ENCODE peak calls at places on chromosomes 11 and 22, in seven cellular contexts. P, H, Z, T, W, K and S are unnamed samples. For H3K9me3 and H3K4me1, the result is how much of the 10 kb centered on the place peaks cover.

GRCh38 chr22:39530692-39531331 is 1.7 kb downstream of the RPS19BP1 start:
- DNase-seq in H (no peak), Z (no peak), W (peak), T (no peak), P (no peak), K (no peak), S (no peak)

GRCh38 chr11:66337103-66337899 is 1.1 kb upstream of the RIN1 start:
- DNase-seq in H (no peak), W (no peak), Z (no peak), T (no peak), K (peak), P (no peak), S (peak)

GRCh38 chr11:66151273-66151672 is 81.2 kb downstream of the PACS1 start:
- DNase-seq in K (no peak), P (no peak), W (no peak), H (no peak), Z (no peak), T (no peak), S (no peak)

GRCh38 chr11:93444671-93445073 is 98.5 kb downstream of the SMCO4 start:
- DNase-seq in Z (no peak), T (no peak), P (no peak), K (no peak), W (peak), H (no peak), S (peak)

GRCh38 chr11:96191752-96192151 is 151.2 kb downstream of the MAML2 start:
- DNase-seq in W (no peak), Z (no peak), K (no peak), H (no peak), P (no peak), T (no peak), S (no peak)

GRCh38 chr11:79046365-79046764 is 394.5 kb downstream of the TENM4 start:
- DNase-seq in H (no peak), T (no peak), P (no peak), K (no peak), Z (no peak), W (no peak), S (no peak)

GRCh38 chr11:27088353-27088752 is 47.7 kb downstream of the BBOX1 start:
- DNase-seq in P (no peak), H (no peak), Z (no peak), W (no peak), K (no peak), T (no peak), S (no peak)

GRCh38 chr11:129278586-129279319 is 86.6 kb upstream of the ARHGAP32 start:
- DNase-seq in Z (peak), H (no peak), T (peak), K (peak), W (peak), P (no peak), S (peak)

GRCh38 chr11:70544774-70545625 is 146.7 kb downstream of the CTTN start:
- DNase-seq in H (no peak), T (no peak), P (no peak), Z (no peak), W (peak), K (peak), S (no peak)

GRCh38 chr11:108338750-108339149 is 115.9 kb downstream of the ATM start:
- DNase-seq in T (no peak), W (no peak), P (no peak), K (no peak), H (no peak), Z (no peak), S (no peak)

GRCh38 chr11:68960299-68961071 is 20.3 kb downstream of the MRGPRD start:
- DNase-seq in H (no peak), W (no peak), Z (no peak), K (peak), T (no peak), P (no peak), S (no peak)

GRCh38 chr22:48051796-48052620 is 1289.6 kb downstream of the TBC1D22A start:
- DNase-seq in K (no peak), H (no peak), P (no peak), W (no peak), Z (no peak), T (no peak), S (no peak)

GRCh38 chr22:48054596-48054995 is 1292.1 kb downstream of the TBC1D22A start:
- DNase-seq in W (no peak), T (no peak), P (no peak), Z (no peak), H (no peak), K (no peak), S (no peak)

GRCh38 chr22:48050836-48051235 is 1288.4 kb downstream of the TBC1D22A start:
- DNase-seq in K (no peak), W (no peak), P (no peak), T (no peak), H (no peak), Z (no peak), S (no peak)

GRCh38 chr22:48053973-48054372 is 1291.5 kb downstream of the TBC1D22A start:
- DNase-seq in H (no peak), T (no peak), P (no peak), Z (no peak), K (no peak), W (no peak), S (no peak)

DNA sequence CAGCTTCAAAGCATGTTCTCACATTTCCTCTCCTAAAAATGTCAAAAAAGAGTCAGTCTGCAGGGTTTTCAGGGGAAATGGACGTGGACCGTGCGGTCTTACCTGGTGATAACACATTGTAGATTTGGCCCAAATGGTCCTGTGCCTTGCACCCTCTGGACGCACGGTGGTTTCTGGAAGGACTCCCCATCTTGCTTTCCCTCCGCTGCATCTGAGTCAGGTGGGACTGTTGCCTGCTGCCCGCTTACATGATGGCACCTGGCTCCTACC is 1290.1 kb downstream of the TBC1D22A start:
- DNase-seq in W (no peak), K (no peak), Z (no peak), H (no peak), P (no peak), T (no peak), S (no peak)
- H3K9me3 ChIP-seq in W (under half), K (under half), Z (under half), H (under half), P (under half), T (under half), S (under half)

GRCh38 chr22:30649430-30650007 is 13.9 kb downstream of the SLC35E4 start:
- DNase-seq in W (no peak), T (peak), H (peak), P (no peak), K (peak), Z (peak), S (peak)
- H3K4me1 ChIP-seq in W (under half), T (under half), H (under half), P (under half), K (under half), Z (under half), S (under half)

GRCh38 chr11:57340228-57340627 is 2.1 kb downstream of the P2RX3 start:
- DNase-seq in K (peak), P (no peak), W (peak), H (no peak), Z (no peak), T (no peak), S (peak)
- TF ChIP-seq CTCF in K (no peak), P (no peak), W (peak), H (no peak), Z (no peak), T (no peak), S (no peak)

GRCh38 chr11:54558407-54558806 is 45.4 kb downstream of the OR4C46 start:
- DNase-seq in W (no peak), Z (no peak), K (no peak), T (no peak), H (no peak), P (no peak), S (no peak)
- H3K9me3 ChIP-seq in W (under half), Z (under half), K (under half), T (under half), H (half or more), P (under half), S (half or more)

DNA sequence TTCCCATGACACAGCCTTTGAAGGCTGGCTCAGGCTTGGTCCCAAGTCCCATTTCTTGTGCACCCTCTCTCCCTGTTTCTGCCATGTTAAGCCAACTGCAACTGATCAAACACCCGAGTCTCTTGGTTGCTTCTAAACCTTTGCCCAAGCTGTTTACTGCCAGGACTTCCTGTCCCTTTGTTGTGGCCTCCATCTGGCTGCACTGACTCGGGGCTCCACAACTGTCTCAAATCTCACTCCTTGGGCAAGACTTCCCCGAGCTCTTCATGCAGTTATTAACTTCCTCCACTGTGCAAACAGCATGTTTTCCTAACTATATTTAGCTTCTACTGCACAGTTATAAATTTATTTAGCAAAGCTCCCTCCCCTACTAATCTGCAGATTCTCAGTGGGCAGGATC is 4.3 kb downstream of the VPREB1 start:
- DNase-seq in P (no peak), H (no peak), W (no peak), K (no peak), Z (no peak), T (no peak), S (no peak)
- H3K4me1 ChIP-seq in P (under half), H (under half), W (under half), K (under half), Z (under half), T (under half), S (under half)

DNA sequence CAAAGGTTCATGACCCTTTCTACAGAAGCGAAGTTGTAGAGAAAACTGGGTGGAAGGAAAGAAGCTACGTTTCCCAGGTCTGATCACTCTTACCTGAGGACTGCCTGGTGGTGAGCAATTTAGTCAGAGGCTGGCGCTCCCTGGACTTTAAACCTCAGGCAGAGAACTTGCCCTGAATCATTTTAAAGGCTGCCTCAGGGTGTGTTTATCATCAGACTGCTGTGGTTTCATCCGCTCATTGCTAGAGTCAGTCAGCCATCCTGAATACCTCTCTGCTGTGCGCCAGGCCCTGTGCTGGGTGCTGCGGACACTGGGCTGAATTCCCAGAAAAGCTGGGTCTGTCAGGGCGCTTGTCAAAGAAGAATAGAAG is 2.7 kb downstream of the DTX4 start:
- DNase-seq in H (peak), T (no peak), K (no peak), P (no peak), Z (peak), W (no peak), S (peak)
- TF ChIP-seq CTCF in H (no peak), T (no peak), K (no peak), P (no peak), Z (peak), W (no peak), S (no peak)

DNA sequence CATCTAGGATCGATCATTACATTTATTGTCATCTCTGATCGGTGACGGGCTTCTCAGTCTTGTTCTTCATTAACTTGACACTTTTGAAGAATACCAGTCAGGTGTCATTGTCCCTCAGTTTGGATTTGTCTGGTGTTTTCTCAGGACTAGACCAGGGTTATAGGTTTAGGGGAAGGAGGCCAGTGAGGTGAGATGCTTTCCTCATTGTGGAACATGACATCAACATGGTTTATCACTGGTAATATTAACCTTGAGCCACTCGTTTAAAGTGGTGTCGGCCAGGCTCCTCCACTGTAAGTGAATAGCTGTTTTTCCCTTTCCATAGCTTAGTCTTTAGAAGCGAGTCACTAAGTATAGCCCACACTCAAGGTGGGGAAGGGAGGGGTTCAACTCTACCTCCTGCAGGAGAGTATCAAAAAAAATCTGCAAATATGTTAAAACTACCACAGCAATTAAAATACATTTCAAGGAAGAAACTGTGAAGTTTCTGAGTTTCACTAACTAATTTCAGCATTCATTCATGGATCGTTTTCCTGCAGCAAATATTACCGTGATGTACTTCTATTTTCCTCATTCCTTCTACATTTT is 42.0 kb downstream of the KCNQ1OT1 start:
- DNase-seq in T (no peak), H (no peak), W (no peak), Z (no peak), P (no peak), K (no peak), S (no peak)
- H3K9me3 ChIP-seq in T (under half), H (half or more), W (under half), Z (under half), P (under half), K (under half), S (under half)

DNA sequence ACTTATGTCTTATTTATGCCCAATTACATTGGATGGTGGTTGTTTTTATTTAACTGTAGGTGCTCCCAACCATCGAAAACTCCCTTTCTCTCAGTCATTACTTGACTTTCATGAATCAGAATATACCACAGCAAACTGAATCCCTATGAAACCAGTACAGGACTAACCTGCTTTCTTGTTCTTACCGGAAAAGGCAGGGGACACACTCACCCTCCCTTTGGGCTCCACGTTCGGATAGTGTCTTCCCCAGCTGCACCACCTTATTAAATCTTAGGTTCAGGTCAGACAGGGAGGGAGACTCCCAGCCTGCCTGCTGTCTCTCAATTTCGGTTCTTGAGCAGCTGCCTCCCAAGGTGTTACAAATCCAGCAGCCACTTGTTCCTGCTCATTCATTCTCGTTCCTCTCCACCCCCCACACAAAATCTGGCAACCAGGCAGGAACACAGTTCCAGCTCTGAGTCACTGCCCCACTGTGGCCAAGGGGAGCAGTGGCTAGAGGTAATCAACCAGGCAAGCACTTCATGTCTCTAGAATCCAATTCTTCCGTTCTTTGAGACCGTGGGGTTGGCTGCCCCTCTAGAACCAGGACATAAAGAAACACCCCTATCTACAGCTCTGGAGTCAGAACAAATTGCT is 133.0 kb downstream of the PLEKHA7 start:
- DNase-seq in W (peak), K (peak), P (peak), T (peak), H (peak), Z (no peak), S (no peak)
- H3K4me1 ChIP-seq in W (under half), K (under half), P (under half), T (under half), H (under half), Z (under half), S (under half)